ENCODE peak calls at places on chromosomes 1 and 21, in four cellular contexts. One of them, this sample, is unnamed.

GRCh38 chr1:104991702-104992101 is 1242.0 kb downstream of the AMY1C start:
- DNase-seq in GM12878: no peak
- DNase-seq in GM12891: no peak
- DNase-seq in K562: no peak
- DNase-seq in this sample: no peak

GRCh38 chr1:85453640-85454194 is 11.2 kb downstream of the DDAH1 start:
- DNase-seq in GM12878: no peak
- DNase-seq in GM12891: no peak
- DNase-seq in K562: no peak
- DNase-seq in this sample: no peak

GRCh38 chr1:2415801-2416208 is 3.4 kb upstream of the PEX10 start:
- DNase-seq in GM12878: no peak
- DNase-seq in GM12891: peak; percentile 60
- DNase-seq in K562: no peak
- DNase-seq in this sample: no peak

GRCh38 chr1:209873067-209873810 is 45.5 kb downstream of the UTP25 start:
- DNase-seq in GM12878: no peak
- DNase-seq in GM12891: no peak
- DNase-seq in K562: no peak
- DNase-seq in this sample: no peak

GRCh38 chr1:9075023-9075422 is 5.6 kb upstream of the SLC2A5 start:
- DNase-seq in GM12878: peak; percentile 27
- DNase-seq in GM12891: no peak
- DNase-seq in K562: no peak
- DNase-seq in this sample: no peak

GRCh38 chr1:102085896-102086295 is 89.2 kb upstream of the OLFM3 start:
- DNase-seq in GM12878: no peak
- DNase-seq in GM12891: no peak
- DNase-seq in K562: no peak
- DNase-seq in this sample: no peak

GRCh38 chr21:27333091-27333490 is 366.2 kb upstream of the ADAMTS5 start:
- DNase-seq in GM12878: no peak
- DNase-seq in GM12891: no peak
- DNase-seq in K562: no peak
- DNase-seq in this sample: no peak

GRCh38 chr1:16080422-16081150 is 7.1 kb upstream of the FAM131C start:
- DNase-seq in GM12878: no peak
- DNase-seq in GM12891: no peak
- DNase-seq in K562: peak; percentile 71
- DNase-seq in this sample: no peak

GRCh38 chr1:59985901-59986735 is 59.5 kb upstream of the CYP2J2 start:
- DNase-seq in GM12878: no peak
- DNase-seq in GM12891: no peak
- DNase-seq in K562: no peak
- DNase-seq in this sample: no peak

GRCh38 chr1:25756210-25756609 is 43.8 kb upstream of the SELENON start:
- DNase-seq in GM12878: no peak
- DNase-seq in GM12891: no peak
- DNase-seq in K562: no peak
- DNase-seq in this sample: peak; percentile 15

GRCh38 chr1:212515329-212515760 is 82.6 kb downstream of the NENF start:
- DNase-seq in GM12878: no peak
- DNase-seq in GM12891: no peak
- DNase-seq in K562: no peak
- DNase-seq in this sample: no peak

GRCh38 chr1:184483101-184483813 is 96.4 kb downstream of the C1orf21 start:
- DNase-seq in GM12878: no peak
- DNase-seq in GM12891: no peak
- DNase-seq in K562: no peak
- DNase-seq in this sample: no peak

GRCh38 chr1:224198572-224198971 is 15.5 kb downstream of the DEGS1 start:
- DNase-seq in GM12878: no peak
- DNase-seq in GM12891: no peak
- DNase-seq in K562: no peak
- DNase-seq in this sample: no peak

GRCh38 chr1:85200367-85200869 is 398 bp downstream of the SYDE2 start:
- DNase-seq in GM12878: no peak
- DNase-seq in GM12891: peak; percentile 19
- DNase-seq in K562: peak; percentile 56
- DNase-seq in this sample: no peak

GRCh38 chr1:109112056-109112651 is 1.8 kb upstream of the ELAPOR1 start:
- DNase-seq in GM12878: no peak
- DNase-seq in GM12891: no peak
- DNase-seq in K562: peak; percentile 76
- DNase-seq in this sample: no peak

GRCh38 chr1:233109121-233109520 is 158.7 kb downstream of the NTPCR start:
- DNase-seq in GM12878: no peak
- DNase-seq in GM12891: no peak
- DNase-seq in K562: no peak
- DNase-seq in this sample: no peak

GRCh38 chr1:27487927-27488522 is 1.9 kb downstream of the WASF2 start:
- DNase-seq in GM12878: no peak
- DNase-seq in GM12891: no peak
- DNase-seq in K562: peak; percentile 34
- DNase-seq in this sample: peak; percentile 38

GRCh38 chr1:88774151-88774556 is 90.1 kb downstream of the PKN2 start:
- DNase-seq in GM12878: no peak
- DNase-seq in GM12891: no peak
- DNase-seq in K562: no peak
- DNase-seq in this sample: no peak

GRCh38 chr21:30605968-30606367 is 5.1 kb downstream of the KRTAP22-1 start:
- DNase-seq in GM12878: no peak
- DNase-seq in GM12891: no peak
- DNase-seq in K562: no peak
- DNase-seq in this sample: no peak

GRCh38 chr1:207890136-207890738 is 20.7 kb downstream of the CD34 start:
- DNase-seq in GM12878: no peak
- DNase-seq in GM12891: no peak
- DNase-seq in K562: no peak
- DNase-seq in this sample: no peak

GRCh38 chr1:226575436-226576390 is 27.1 kb downstream of the STUM start:
- DNase-seq in GM12878: no peak
- DNase-seq in GM12891: no peak
- DNase-seq in K562: no peak
- DNase-seq in this sample: no peak

GRCh38 chr1:200107004-200107470 is 79.5 kb downstream of the NR5A2 start:
- DNase-seq in GM12878: no peak
- DNase-seq in GM12891: no peak
- DNase-seq in K562: no peak
- DNase-seq in this sample: no peak

GRCh38 chr1:46183926-46184557 is 7.8 kb upstream of the P3R3URF start:
- DNase-seq in GM12878: no peak
- DNase-seq in GM12891: no peak
- DNase-seq in K562: no peak
- DNase-seq in this sample: no peak

GRCh38 chr1:27192039-27192529 is 37.2 kb upstream of the SLC9A1 start:
- DNase-seq in GM12878: no peak
- DNase-seq in GM12891: no peak
- DNase-seq in K562: peak; percentile 20
- DNase-seq in this sample: no peak

GRCh38 chr21:41877901-41878830 is 978 bp downstream of the PRDM15 start:
- DNase-seq in GM12878: no peak
- DNase-seq in GM12891: no peak
- DNase-seq in K562: peak; percentile 73
- DNase-seq in this sample: peak; percentile 38

GRCh38 chr21:46334351-46335140 is 10.6 kb downstream of the PCNT start:
- DNase-seq in GM12878: no peak
- DNase-seq in GM12891: no peak
- DNase-seq in K562: no peak
- DNase-seq in this sample: no peak

GRCh38 chr21:37639756-37640155 is 273.2 kb downstream of the DYRK1A start:
- DNase-seq in GM12878: no peak
- DNase-seq in GM12891: no peak
- DNase-seq in K562: no peak
- DNase-seq in this sample: no peak

GRCh38 chr1:7970250-7970649 is 8.7 kb downstream of the PARK7 start:
- DNase-seq in GM12878: no peak
- DNase-seq in GM12891: no peak
- DNase-seq in K562: no peak
- DNase-seq in this sample: no peak

GRCh38 chr1:151164732-151165280 is 896 bp downstream of the LYSMD1 start:
- DNase-seq in GM12878: no peak
- DNase-seq in GM12891: no peak
- DNase-seq in K562: no peak
- DNase-seq in this sample: no peak

GRCh38 chr1:52927219-52928082 is at the start of gene SCP2:
- DNase-seq in GM12878: no peak
- DNase-seq in GM12891: peak; percentile 85
- DNase-seq in K562: peak; percentile 80
- DNase-seq in this sample: peak; percentile 63

GRCh38 chr1:178512566-178513277 is at the start of gene TEX35:
- DNase-seq in GM12878: no peak
- DNase-seq in GM12891: no peak
- DNase-seq in K562: no peak
- DNase-seq in this sample: no peak

GRCh38 chr1:55043726-55044125 is 4.4 kb downstream of the PCSK9 start:
- DNase-seq in GM12878: no peak
- DNase-seq in GM12891: no peak
- DNase-seq in K562: no peak
- DNase-seq in this sample: no peak

GRCh38 chr1:178011101-178011828 is 41.4 kb upstream of the SEC16B start:
- DNase-seq in GM12878: no peak
- DNase-seq in GM12891: no peak
- DNase-seq in K562: no peak
- DNase-seq in this sample: no peak

GRCh38 chr1:79976287-79976686 is 969.8 kb upstream of the ADGRL4 start:
- DNase-seq in GM12878: no peak
- DNase-seq in GM12891: no peak
- DNase-seq in K562: no peak
- DNase-seq in this sample: no peak

GRCh38 chr1:79974659-79975058 is 968.1 kb upstream of the ADGRL4 start:
- DNase-seq in GM12878: no peak
- DNase-seq in GM12891: no peak
- DNase-seq in K562: no peak
- DNase-seq in this sample: no peak
- TF ChIP-seq SPI1 in GM12878: no peak
- TF ChIP-seq SPI1 in GM12891: no peak
- TF ChIP-seq SPI1 in K562: no peak
- TF ChIP-seq SPI1 in this sample: no peak

GRCh38 chr1:238752332-238752731 is 634.0 kb upstream of the CHRM3 start:
- DNase-seq in GM12878: no peak
- DNase-seq in GM12891: no peak
- DNase-seq in K562: no peak
- DNase-seq in this sample: no peak
- TF ChIP-seq SPI1 in GM12878: no peak
- TF ChIP-seq SPI1 in GM12891: no peak
- TF ChIP-seq SPI1 in K562: no peak
- TF ChIP-seq SPI1 in this sample: no peak

GRCh38 chr1:75472089-75472970 is 138.6 kb downstream of the SLC44A5 start:
- DNase-seq in GM12878: no peak
- DNase-seq in GM12891: no peak
- DNase-seq in K562: peak; percentile 80
- DNase-seq in this sample: no peak

GRCh38 chr1:75470448-75470847 is 140.5 kb downstream of the SLC44A5 start:
- DNase-seq in GM12878: no peak
- DNase-seq in GM12891: no peak
- DNase-seq in K562: peak; percentile 34
- DNase-seq in this sample: no peak

GRCh38 chr1:75471245-75471644 is 139.7 kb downstream of the SLC44A5 start:
- DNase-seq in GM12878: no peak
- DNase-seq in GM12891: no peak
- DNase-seq in K562: peak; percentile 14
- DNase-seq in this sample: no peak

GRCh38 chr1:75475709-75476108 is 135.2 kb downstream of the SLC44A5 start:
- DNase-seq in GM12878: no peak
- DNase-seq in GM12891: no peak
- DNase-seq in K562: peak; percentile 15
- DNase-seq in this sample: no peak

DNA sequence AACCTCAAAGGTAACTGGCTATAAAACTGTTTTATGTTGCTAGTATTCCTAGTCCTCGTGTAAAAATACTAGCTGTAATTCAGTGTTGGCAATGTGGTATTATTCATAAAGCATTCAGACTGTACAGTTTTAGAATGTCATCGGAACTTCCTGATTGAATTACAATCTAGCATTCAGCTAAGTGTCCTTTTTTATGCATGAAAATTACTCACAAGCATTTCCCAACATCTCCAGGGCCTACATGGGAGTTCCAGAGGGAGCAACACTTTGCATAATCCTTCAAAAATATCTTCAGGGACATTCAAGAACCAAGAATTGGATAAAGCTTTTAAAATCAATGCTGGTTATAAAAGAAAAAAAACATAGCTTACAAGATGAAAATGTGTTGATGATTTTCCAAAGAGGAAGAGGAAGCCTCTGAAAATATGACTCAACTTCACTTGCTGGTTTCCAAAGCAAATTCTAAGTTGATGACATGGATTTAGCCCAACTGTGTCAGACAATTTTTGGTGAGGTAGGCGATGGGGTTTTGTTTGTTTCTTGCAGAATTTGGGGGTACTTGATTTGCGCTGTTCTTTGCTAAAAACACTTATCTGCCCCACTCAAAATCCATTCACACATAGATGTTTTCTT is 137.8 kb downstream of the SLC44A5 start:
- DNase-seq in GM12878: no peak
- DNase-seq in GM12891: no peak
- DNase-seq in K562: peak; percentile 12
- DNase-seq in this sample: no peak
- TF ChIP-seq SPI1 in GM12878: no peak
- TF ChIP-seq SPI1 in GM12891: no peak
- TF ChIP-seq SPI1 in K562: no peak
- TF ChIP-seq SPI1 in this sample: no peak

DNA sequence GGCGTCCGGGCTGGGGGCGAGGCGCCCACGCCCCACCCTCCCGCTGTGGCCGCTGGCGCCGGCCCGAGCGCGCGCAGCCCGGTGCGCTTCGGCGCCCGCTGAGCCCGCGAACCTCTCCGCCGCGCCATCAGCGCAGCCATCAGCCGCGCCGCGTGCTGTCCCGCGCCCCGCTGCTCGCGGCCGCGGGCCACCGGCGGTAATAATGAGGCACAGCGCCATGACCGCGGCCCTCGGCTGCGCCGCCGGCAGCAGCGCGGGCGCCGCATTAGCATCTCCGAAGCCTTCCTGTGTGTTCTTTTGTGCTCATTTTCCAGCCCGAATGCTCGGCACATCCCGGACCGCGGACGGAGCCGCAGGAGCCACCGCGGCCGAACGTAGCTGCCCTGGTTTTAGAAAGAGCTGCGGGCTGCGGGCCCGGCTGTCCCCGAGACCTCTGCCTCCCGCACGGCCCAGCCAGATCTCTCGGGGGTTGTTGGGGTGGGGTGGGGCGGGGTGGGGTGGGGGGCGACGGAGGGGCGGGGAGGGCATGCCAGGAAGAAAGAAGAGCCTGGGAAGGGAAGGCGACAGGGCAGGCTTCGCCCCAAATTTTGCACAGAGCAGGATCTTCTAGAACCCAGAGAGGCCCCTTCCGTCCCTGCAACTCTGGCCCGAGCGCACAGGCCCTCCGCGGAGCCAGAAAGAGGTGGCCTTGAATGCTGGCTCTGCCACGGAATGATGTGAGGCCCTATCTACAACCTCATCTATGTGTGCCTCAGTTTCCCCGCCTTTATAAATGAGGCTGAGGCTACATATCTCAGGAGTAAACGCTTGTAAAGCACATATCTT is 55.3 kb downstream of the RRAGC start:
- DNase-seq in GM12878: no peak
- DNase-seq in GM12891: peak; percentile 37
- DNase-seq in K562: no peak
- DNase-seq in this sample: no peak
- TF ChIP-seq SPI1 in GM12878: no peak
- TF ChIP-seq SPI1 in GM12891: no peak
- TF ChIP-seq SPI1 in K562: no peak
- TF ChIP-seq SPI1 in this sample: no peak

This sample was measured in HL-60.